ENCODE peak calls at places on chromosome 20, in nine cellular contexts. One of them, this sample, is unnamed.

GRCh38 chr20:1802385-1803215 is 92.6 kb upstream of the SIRPA start:
- DNase-seq in ovary: no peak
- DNase-seq in spleen: peak
- DNase-seq in breast epithelium: peak
- DNase-seq in left ventricle myocardium inferior: peak
- DNase-seq in OCI-LY7: peak
- DNase-seq in hepatocyte: peak
- DNase-seq in brain microvascular endothelial cell: peak
- DNase-seq in stomach: no peak
- DNase-seq in this sample: peak

GRCh38 chr20:50580016-50580747 is 70.0 kb downstream of the PTPN1 start:
- DNase-seq in breast epithelium: no peak
- DNase-seq in stomach: peak
- DNase-seq in spleen: peak
- DNase-seq in OCI-LY7: peak
- DNase-seq in hepatocyte: peak
- DNase-seq in left ventricle myocardium inferior: peak
- DNase-seq in brain microvascular endothelial cell: no peak
- DNase-seq in ovary: peak
- DNase-seq in this sample: peak

GRCh38 chr20:53597085-53597482 is 3.4 kb upstream of the ZNF217 start:
- DNase-seq in OCI-LY7: no peak
- DNase-seq in left ventricle myocardium inferior: no peak
- DNase-seq in brain microvascular endothelial cell: no peak
- DNase-seq in breast epithelium: no peak
- DNase-seq in spleen: no peak
- DNase-seq in stomach: peak
- DNase-seq in ovary: no peak
- DNase-seq in hepatocyte: peak
- DNase-seq in this sample: no peak

GRCh38 chr20:4014031-4014474 is 1.3 kb downstream of the RNF24 start:
- DNase-seq in hepatocyte: peak
- DNase-seq in OCI-LY7: peak
- DNase-seq in stomach: peak
- DNase-seq in left ventricle myocardium inferior: no peak
- DNase-seq in ovary: peak
- DNase-seq in brain microvascular endothelial cell: peak
- DNase-seq in breast epithelium: no peak
- DNase-seq in spleen: no peak
- DNase-seq in this sample: no peak

GRCh38 chr20:46206025-46206424 is 87.9 kb downstream of the CD40 start:
- DNase-seq in brain microvascular endothelial cell: peak
- DNase-seq in OCI-LY7: no peak
- DNase-seq in spleen: peak
- DNase-seq in stomach: peak
- DNase-seq in ovary: no peak
- DNase-seq in hepatocyte: no peak
- DNase-seq in left ventricle myocardium inferior: peak
- DNase-seq in breast epithelium: no peak
- DNase-seq in this sample: no peak

GRCh38 chr20:9306521-9306920 is 207.9 kb upstream of the LAMP5 start:
- DNase-seq in hepatocyte: peak
- DNase-seq in OCI-LY7: no peak
- DNase-seq in stomach: no peak
- DNase-seq in spleen: no peak
- DNase-seq in breast epithelium: no peak
- DNase-seq in ovary: no peak
- DNase-seq in left ventricle myocardium inferior: no peak
- DNase-seq in brain microvascular endothelial cell: peak
- DNase-seq in this sample: no peak

GRCh38 chr20:33744181-33744580 is 12.4 kb downstream of the ZNF341 start:
- DNase-seq in left ventricle myocardium inferior: no peak
- DNase-seq in breast epithelium: no peak
- DNase-seq in ovary: no peak
- DNase-seq in spleen: no peak
- DNase-seq in hepatocyte: no peak
- DNase-seq in OCI-LY7: no peak
- DNase-seq in brain microvascular endothelial cell: no peak
- DNase-seq in stomach: no peak
- DNase-seq in this sample: no peak

GRCh38 chr20:51914758-51915157 is 112.4 kb upstream of the SALL4 start:
- DNase-seq in hepatocyte: no peak
- DNase-seq in brain microvascular endothelial cell: no peak
- DNase-seq in stomach: no peak
- DNase-seq in breast epithelium: no peak
- DNase-seq in spleen: peak
- DNase-seq in OCI-LY7: no peak
- DNase-seq in ovary: no peak
- DNase-seq in left ventricle myocardium inferior: no peak
- DNase-seq in this sample: no peak

GRCh38 chr20:56634307-56634706 is 5.2 kb downstream of the TFAP2C start:
- DNase-seq in hepatocyte: no peak
- DNase-seq in left ventricle myocardium inferior: no peak
- DNase-seq in stomach: no peak
- DNase-seq in spleen: no peak
- DNase-seq in ovary: no peak
- DNase-seq in OCI-LY7: no peak
- DNase-seq in breast epithelium: no peak
- DNase-seq in brain microvascular endothelial cell: no peak
- DNase-seq in this sample: no peak

GRCh38 chr20:13447385-13448180 is 191.1 kb downstream of the TASP1 start:
- DNase-seq in OCI-LY7: no peak
- DNase-seq in spleen: no peak
- DNase-seq in ovary: no peak
- DNase-seq in hepatocyte: no peak
- DNase-seq in breast epithelium: no peak
- DNase-seq in left ventricle myocardium inferior: no peak
- DNase-seq in stomach: no peak
- DNase-seq in brain microvascular endothelial cell: no peak
- DNase-seq in this sample: no peak

GRCh38 chr20:14634666-14635065 is 297.3 kb upstream of the FLRT3 start:
- DNase-seq in left ventricle myocardium inferior: no peak
- DNase-seq in brain microvascular endothelial cell: no peak
- DNase-seq in OCI-LY7: no peak
- DNase-seq in spleen: no peak
- DNase-seq in ovary: no peak
- DNase-seq in hepatocyte: no peak
- DNase-seq in stomach: no peak
- DNase-seq in breast epithelium: no peak
- DNase-seq in this sample: no peak

GRCh38 chr20:10604865-10605440 is 68.8 kb downstream of the JAG1 start:
- DNase-seq in stomach: no peak
- DNase-seq in spleen: no peak
- DNase-seq in brain microvascular endothelial cell: no peak
- DNase-seq in ovary: no peak
- DNase-seq in left ventricle myocardium inferior: no peak
- DNase-seq in OCI-LY7: no peak
- DNase-seq in breast epithelium: no peak
- DNase-seq in hepatocyte: no peak
- DNase-seq in this sample: no peak

GRCh38 chr20:10177326-10177725 is 41.3 kb upstream of the SNAP25 start:
- DNase-seq in left ventricle myocardium inferior: no peak
- DNase-seq in stomach: no peak
- DNase-seq in breast epithelium: no peak
- DNase-seq in hepatocyte: no peak
- DNase-seq in spleen: no peak
- DNase-seq in brain microvascular endothelial cell: no peak
- DNase-seq in OCI-LY7: no peak
- DNase-seq in ovary: no peak
- DNase-seq in this sample: no peak

GRCh38 chr20:59248031-59248684 is 52.3 kb upstream of the EDN3 start:
- DNase-seq in spleen: no peak
- DNase-seq in stomach: no peak
- DNase-seq in hepatocyte: no peak
- DNase-seq in breast epithelium: no peak
- DNase-seq in ovary: no peak
- DNase-seq in left ventricle myocardium inferior: no peak
- DNase-seq in OCI-LY7: no peak
- DNase-seq in brain microvascular endothelial cell: no peak
- DNase-seq in this sample: no peak

GRCh38 chr20:59518881-59519706 is 85.2 kb upstream of the PHACTR3 start:
- DNase-seq in breast epithelium: no peak
- DNase-seq in ovary: no peak
- DNase-seq in brain microvascular endothelial cell: peak
- DNase-seq in left ventricle myocardium inferior: no peak
- DNase-seq in hepatocyte: peak
- DNase-seq in spleen: no peak
- DNase-seq in OCI-LY7: peak
- DNase-seq in stomach: peak
- DNase-seq in this sample: no peak

GRCh38 chr20:24739751-24740150 is 209.3 kb upstream of the CST7 start:
- DNase-seq in left ventricle myocardium inferior: no peak
- DNase-seq in brain microvascular endothelial cell: no peak
- DNase-seq in stomach: no peak
- DNase-seq in breast epithelium: no peak
- DNase-seq in spleen: no peak
- DNase-seq in ovary: no peak
- DNase-seq in OCI-LY7: no peak
- DNase-seq in hepatocyte: no peak
- DNase-seq in this sample: no peak

DNA sequence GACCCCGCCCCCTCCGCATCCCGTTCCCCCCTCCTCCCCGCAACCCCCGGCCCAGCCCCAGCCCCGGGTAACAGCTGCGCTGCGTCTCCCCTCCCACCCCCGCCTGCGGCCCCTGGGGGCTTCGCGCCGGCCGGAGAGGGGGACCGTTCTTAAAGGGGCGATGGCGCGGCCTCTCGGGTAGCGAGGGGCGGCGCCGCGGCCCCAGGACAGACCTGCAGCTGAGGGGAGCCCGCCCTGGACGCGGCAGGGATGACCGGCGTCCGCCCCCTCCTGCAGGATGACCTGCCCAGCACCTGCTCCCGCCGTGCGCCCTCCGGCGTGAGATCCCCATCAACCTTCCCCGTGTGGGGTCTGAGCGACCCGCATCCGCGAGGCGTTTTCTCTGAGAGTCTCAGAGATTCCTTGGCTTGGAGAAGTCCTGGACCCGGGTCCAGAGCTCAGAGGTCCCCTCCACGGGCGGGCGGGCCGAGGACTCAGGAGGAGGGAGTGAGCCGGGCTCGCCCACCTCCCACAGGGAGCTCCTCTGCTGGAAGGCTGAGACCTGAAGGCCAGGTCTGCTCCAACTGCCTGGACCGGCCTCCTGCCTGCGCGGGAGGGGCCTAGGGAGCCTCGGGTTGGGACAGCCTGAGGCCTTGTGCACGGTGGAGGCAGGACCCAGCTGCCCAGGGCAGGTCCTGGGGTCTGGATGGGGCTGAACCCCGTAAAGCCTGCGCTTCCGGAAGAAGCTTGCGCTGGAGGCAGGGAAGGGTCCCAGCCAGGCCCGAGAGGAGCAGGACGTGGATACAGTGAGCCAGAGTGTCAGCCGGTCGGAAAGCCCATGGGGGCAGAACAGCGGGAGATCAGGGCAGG is 497 bp upstream of the NKAIN4 start:
- DNase-seq in left ventricle myocardium inferior: no peak
- DNase-seq in spleen: no peak
- DNase-seq in hepatocyte: no peak
- DNase-seq in ovary: no peak
- DNase-seq in stomach: no peak
- DNase-seq in OCI-LY7: no peak
- DNase-seq in breast epithelium: no peak
- DNase-seq in brain microvascular endothelial cell: no peak
- DNase-seq in this sample: no peak
- TF ChIP-seq CTCF in left ventricle myocardium inferior: no peak
- TF ChIP-seq CTCF in spleen: no peak
- TF ChIP-seq CTCF in hepatocyte: peak
- TF ChIP-seq CTCF in ovary: no peak
- TF ChIP-seq CTCF in stomach: no peak
- TF ChIP-seq CTCF in OCI-LY7: no peak
- TF ChIP-seq CTCF in breast epithelium: no peak
- TF ChIP-seq CTCF in brain microvascular endothelial cell: no peak
- TF ChIP-seq CTCF in this sample: no peak

DNA sequence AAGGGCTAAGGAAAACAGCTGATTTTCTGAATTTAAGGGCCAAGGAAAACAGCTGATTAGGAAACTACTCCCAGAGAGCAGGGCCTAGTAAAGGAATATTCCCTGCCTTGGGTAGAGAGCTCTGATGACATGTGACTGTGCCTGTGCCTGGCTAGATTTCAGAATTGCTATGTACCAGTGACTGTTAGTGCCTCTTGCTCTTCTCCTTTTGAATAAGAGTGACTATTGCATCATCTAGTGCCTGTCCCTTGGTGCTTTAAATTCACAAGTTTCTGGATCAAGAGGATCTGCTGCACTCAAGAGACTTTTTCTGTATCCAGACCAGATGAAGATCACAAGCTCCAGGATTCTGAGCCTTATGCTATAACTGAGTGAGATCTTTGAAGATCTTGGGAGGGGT is 332.9 kb downstream of the KIF16B start:
- DNase-seq in brain microvascular endothelial cell: no peak
- DNase-seq in hepatocyte: no peak
- DNase-seq in ovary: no peak
- DNase-seq in left ventricle myocardium inferior: no peak
- DNase-seq in spleen: no peak
- DNase-seq in stomach: no peak
- DNase-seq in breast epithelium: no peak
- DNase-seq in OCI-LY7: no peak
- DNase-seq in this sample: no peak
- H3K27ac ChIP-seq in brain microvascular endothelial cell: no peak
- H3K27ac ChIP-seq in hepatocyte: no peak
- H3K27ac ChIP-seq in ovary: no peak
- H3K27ac ChIP-seq in left ventricle myocardium inferior: no peak
- H3K27ac ChIP-seq in spleen: no peak
- H3K27ac ChIP-seq in stomach: no peak
- H3K27ac ChIP-seq in breast epithelium: no peak
- H3K27ac ChIP-seq in OCI-LY7: no peak
- H3K27ac ChIP-seq in this sample: peak

GRCh38 chr20:43383026-43383795 is 74.5 kb upstream of the SRSF6 start:
- DNase-seq in ovary: no peak
- DNase-seq in stomach: no peak
- DNase-seq in brain microvascular endothelial cell: no peak
- DNase-seq in left ventricle myocardium inferior: peak
- DNase-seq in OCI-LY7: no peak
- DNase-seq in hepatocyte: no peak
- DNase-seq in spleen: no peak
- DNase-seq in breast epithelium: no peak
- DNase-seq in this sample: no peak
- H3K4me3 ChIP-seq in ovary: no peak
- H3K4me3 ChIP-seq in stomach: no peak
- H3K4me3 ChIP-seq in brain microvascular endothelial cell: no peak
- H3K4me3 ChIP-seq in left ventricle myocardium inferior: no peak
- H3K4me3 ChIP-seq in OCI-LY7: no peak
- H3K4me3 ChIP-seq in hepatocyte: no peak
- H3K4me3 ChIP-seq in spleen: no peak
- H3K4me3 ChIP-seq in breast epithelium: no peak
- H3K4me3 ChIP-seq in this sample: no peak

DNA sequence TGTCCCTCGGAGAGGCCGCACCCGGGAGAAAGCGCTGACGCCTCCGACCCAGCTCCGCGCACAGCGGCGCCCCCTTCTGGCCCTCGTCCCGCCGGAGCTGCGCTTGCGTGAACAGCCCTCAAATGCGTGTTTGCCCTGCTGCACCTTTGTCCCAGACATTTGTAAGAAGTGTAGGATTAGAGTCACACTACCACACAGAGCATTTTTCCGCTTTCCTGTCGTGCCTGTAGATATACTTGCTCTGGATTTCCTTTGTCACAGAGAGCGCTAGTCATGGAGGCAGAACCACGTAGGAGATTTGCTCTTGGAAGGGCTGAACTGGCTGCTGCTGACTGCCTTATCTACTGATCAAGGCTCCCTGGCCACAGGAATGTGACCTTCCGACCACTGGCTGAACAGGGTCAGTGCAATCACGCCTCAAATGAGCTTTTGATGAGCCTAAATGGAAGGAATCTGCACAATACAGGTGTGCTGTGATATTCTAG is 62.3 kb downstream of the PAX1 start:
- DNase-seq in spleen: no peak
- DNase-seq in left ventricle myocardium inferior: no peak
- DNase-seq in ovary: no peak
- DNase-seq in hepatocyte: peak
- DNase-seq in OCI-LY7: no peak
- DNase-seq in stomach: no peak
- DNase-seq in breast epithelium: peak
- DNase-seq in brain microvascular endothelial cell: no peak
- DNase-seq in this sample: no peak
- TF ChIP-seq CTCF in spleen: no peak
- TF ChIP-seq CTCF in left ventricle myocardium inferior: no peak
- TF ChIP-seq CTCF in ovary: no peak
- TF ChIP-seq CTCF in hepatocyte: peak
- TF ChIP-seq CTCF in OCI-LY7: peak
- TF ChIP-seq CTCF in stomach: no peak
- TF ChIP-seq CTCF in breast epithelium: no peak
- TF ChIP-seq CTCF in brain microvascular endothelial cell: no peak
- TF ChIP-seq CTCF in this sample: no peak

This sample was measured in dorsolateral prefrontal cortex.